ENCODE peak calls at places on chromosomes 5 and 9, in six cellular contexts. W, D, U, I, L and Z are unnamed samples.

GRCh38 chr5:152092580-152092979 is 167.9 kb upstream of the GLRA1 start:
- DNase-seq in L (no peak), D (no peak), W (no peak), U (peak), I (no peak), Z (no peak)

GRCh38 chr5:85479849-85480248 is 1095.2 kb upstream of the EDIL3 start:
- DNase-seq in W (no peak), I (no peak), U (no peak), L (no peak), D (no peak), Z (no peak)

GRCh38 chr5:146510528-146510927 is 5.5 kb downstream of the GPR151 start:
- DNase-seq in D (no peak), L (no peak), U (peak), I (no peak), W (no peak), Z (no peak)

GRCh38 chr5:83072946-83073345 is 4.2 kb downstream of the TMEM167A start:
- DNase-seq in L (no peak), W (no peak), U (no peak), I (no peak), D (no peak), Z (no peak)

GRCh38 chr5:181191526-181192336 is 13.3 kb downstream of the TRIM7 start:
- DNase-seq in I (peak), U (peak), D (peak), L (peak), W (peak), Z (peak)

GRCh38 chr5:89003563-89004036 is 120.6 kb upstream of the MEF2C start:
- DNase-seq in U (no peak), D (no peak), L (no peak), I (no peak), W (no peak), Z (no peak)

GRCh38 chr9:90546200-90546599 is 96.4 kb downstream of the DIRAS2 start:
- DNase-seq in D (no peak), L (peak), I (no peak), U (peak), W (no peak), Z (peak)

GRCh38 chr9:27519466-27520465 is 4.3 kb upstream of the IFNK start:
- DNase-seq in D (no peak), W (no peak), U (no peak), L (no peak), I (no peak), Z (no peak)

GRCh38 chr5:169213479-169213878 is 87.5 kb downstream of the SLIT3 start:
- DNase-seq in U (no peak), L (no peak), W (no peak), D (no peak), I (no peak), Z (no peak)

GRCh38 chr9:131809941-131810344 is 70.1 kb upstream of the RAPGEF1 start:
- DNase-seq in I (no peak), D (no peak), U (no peak), L (peak), W (no peak), Z (no peak)

GRCh38 chr5:156851880-156852279 is 1.8 kb downstream of the PPP1R2B start:
- DNase-seq in I (no peak), U (no peak), W (no peak), D (no peak), L (no peak), Z (no peak)

GRCh38 chr5:146474040-146474439 is 26.9 kb downstream of the TCERG1 start:
- DNase-seq in W (no peak), I (no peak), L (no peak), U (peak), D (no peak), Z (no peak)

GRCh38 chr5:38316544-38317224 is 58.3 kb downstream of the EGFLAM start:
- DNase-seq in I (no peak), U (no peak), L (no peak), D (no peak), W (no peak), Z (no peak)

GRCh38 chr5:55324815-55325418 is 17.1 kb downstream of the MTREX start:
- DNase-seq in I (no peak), W (no peak), L (no peak), D (peak), U (peak), Z (no peak)

DNA sequence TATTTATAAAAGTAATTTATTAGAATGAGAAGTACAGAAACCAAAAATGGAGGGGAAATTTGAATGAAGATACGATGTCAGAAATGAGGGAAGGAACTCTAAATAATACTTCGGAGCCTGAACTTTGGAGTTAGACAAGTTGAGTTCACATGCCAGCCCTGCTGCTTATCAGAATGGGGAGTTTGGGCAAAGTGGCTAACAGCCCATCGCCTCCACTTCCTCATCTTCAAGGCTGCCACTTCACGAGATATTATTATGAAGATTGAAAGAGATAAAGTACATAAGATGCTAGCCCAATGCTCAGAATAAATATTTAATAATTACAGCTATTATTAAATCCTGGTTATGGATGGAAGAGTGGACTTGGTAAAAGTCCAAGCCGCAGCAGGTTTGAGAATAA is 56.2 kb upstream of the ABCA1 start:
- DNase-seq in L (no peak), I (no peak), W (no peak), U (peak), D (no peak), Z (no peak)
- TF ChIP-seq POLR2A in L (no peak), I (no peak), W (no peak), U (no peak), D (no peak), Z (no peak)

GRCh38 chr5:90658620-90659019 is 100.0 kb downstream of the ADGRV1 start:
- DNase-seq in U (no peak), L (no peak), D (no peak), W (no peak), I (no peak), Z (no peak)
- TF ChIP-seq POLR2A in U (no peak), L (no peak), D (no peak), W (no peak), I (no peak), Z (no peak)

GRCh38 chr9:124658165-124659017 is 112.7 kb downstream of the NR6A1 start:
- DNase-seq in U (peak), D (peak), I (peak), W (peak), L (peak), Z (peak)

GRCh38 chr9:124657526-124657925 is 113.6 kb downstream of the NR6A1 start:
- DNase-seq in I (no peak), U (peak), D (no peak), L (peak), W (no peak), Z (no peak)

GRCh38 chr9:124661184-124661755 is 109.8 kb downstream of the NR6A1 start:
- DNase-seq in I (no peak), D (no peak), W (no peak), U (peak), L (no peak), Z (no peak)

GRCh38 chr9:124660341-124660801 is 110.7 kb downstream of the NR6A1 start:
- DNase-seq in D (no peak), W (no peak), I (no peak), U (peak), L (peak), Z (no peak)

GRCh38 chr9:124659099-124659659 is 111.9 kb downstream of the NR6A1 start:
- DNase-seq in I (peak), L (peak), W (peak), U (peak), D (peak), Z (peak)
- TF ChIP-seq POLR2A in I (peak), L (peak), W (no peak), U (peak), D (peak), Z (peak)

DNA sequence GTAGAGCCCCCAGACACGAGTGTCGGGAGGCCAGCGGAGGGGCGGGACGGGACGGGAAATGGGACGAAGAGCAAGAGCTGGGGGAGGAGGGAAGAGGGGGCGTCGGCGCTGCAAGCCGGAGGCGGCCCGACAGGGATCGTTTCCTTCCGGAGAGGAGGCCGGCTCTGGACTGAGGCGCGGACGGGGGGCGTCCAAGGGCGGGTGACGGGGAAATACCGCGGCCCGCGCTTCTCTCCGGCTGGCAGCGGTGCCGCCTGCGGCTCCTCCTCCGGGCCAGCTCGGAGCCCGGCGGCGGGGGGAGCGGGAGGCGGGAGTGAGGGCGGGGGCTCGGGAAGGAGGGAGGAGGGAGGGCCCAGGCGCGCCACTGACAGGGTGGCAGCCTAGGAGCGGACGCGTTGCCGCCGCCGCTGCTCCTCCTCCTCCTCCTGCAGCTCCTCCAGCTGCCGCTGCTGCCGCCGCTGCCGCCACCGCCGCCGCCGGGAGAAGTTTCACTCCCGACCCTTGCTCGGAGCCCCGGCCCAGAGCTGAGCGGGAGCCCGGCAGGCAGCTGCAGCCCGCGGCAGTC is at the start of gene CHSY3:
- DNase-seq in W (peak), L (peak), D (peak), I (peak), U (peak), Z (peak)
- TF ChIP-seq POLR2A in W (no peak), L (peak), D (no peak), I (no peak), U (no peak), Z (no peak)

GRCh38 chr9:129739432-129739831 is 13.4 kb downstream of the PTGES start:
- DNase-seq in D (no peak), U (no peak), I (no peak), W (no peak), L (no peak), Z (no peak)
- TF ChIP-seq POLR2A in D (no peak), U (no peak), I (no peak), W (no peak), L (no peak), Z (no peak)

GRCh38 chr9:38285236-38285635 is 107.3 kb upstream of the ALDH1B1 start:
- DNase-seq in U (no peak), L (no peak), I (no peak), W (no peak), D (no peak), Z (no peak)

GRCh38 chr9:38284768-38285080 is 107.8 kb upstream of the ALDH1B1 start:
- DNase-seq in D (no peak), U (no peak), L (no peak), I (no peak), W (no peak), Z (no peak)

GRCh38 chr9:38287420-38287985 is 105.0 kb upstream of the ALDH1B1 start:
- DNase-seq in L (no peak), I (no peak), W (no peak), U (no peak), D (no peak), Z (no peak)

GRCh38 chr9:38288502-38288901 is 104.0 kb upstream of the ALDH1B1 start:
- DNase-seq in D (no peak), U (no peak), L (no peak), I (no peak), W (no peak), Z (no peak)

GRCh38 chr9:38286357-38286756 is 106.1 kb upstream of the ALDH1B1 start:
- DNase-seq in D (no peak), L (no peak), I (no peak), U (no peak), W (no peak), Z (no peak)
- TF ChIP-seq POLR2A in D (no peak), L (no peak), I (no peak), U (no peak), W (no peak), Z (no peak)